ENCODE peak calls at places on chromosome 1, in nine cellular contexts. A, C, W, F, V, S, X, P and M are unnamed samples.

GRCh38 chr1:74481607-74482006 is 30.8 kb downstream of the LRRC53 start:
- DNase-seq in A (no peak), C (no peak), W (no peak), F (no peak), V (no peak), S (no peak), X (no peak), P (no peak), M (no peak)

GRCh38 chr1:66809736-66810326 is 8.8 kb upstream of the INSL5 start:
- DNase-seq in A (no peak), C (no peak), W (no peak), F (no peak), V (no peak), S (no peak), X (no peak), P (no peak), M (peak; percentile 79)

GRCh38 chr1:29653034-29653810 is 416.9 kb downstream of the PTPRU start:
- DNase-seq in A (no peak), C (no peak), W (no peak), F (no peak), V (no peak), S (no peak), X (no peak), P (no peak), M (no peak)

GRCh38 chr1:201885531-201886075 is 3.1 kb upstream of the SHISA4 start:
- DNase-seq in A (no peak), C (no peak), W (peak; percentile 46), F (no peak), V (no peak), S (peak; percentile 26), X (no peak), P (no peak), M (no peak)

GRCh38 chr1:187275346-187275745 is 446.6 kb downstream of the PLA2G4A start:
- DNase-seq in A (no peak), C (no peak), W (no peak), F (no peak), V (no peak), S (no peak), X (no peak), P (no peak), M (no peak)

GRCh38 chr1:1072849-1073742 is 1.0 kb downstream of the RNF223 start:
- DNase-seq in A (no peak), C (no peak), W (no peak), F (no peak), V (no peak), S (no peak), X (no peak), P (no peak), M (no peak)

GRCh38 chr1:16254263-16254948 is 17.4 kb upstream of the CPLANE2 start:
- DNase-seq in A (no peak), C (no peak), W (peak; percentile 73), F (no peak), V (no peak), S (no peak), X (no peak), P (no peak), M (peak; percentile 33)

GRCh38 chr1:98939471-98939870 is 65.2 kb downstream of the PLPPR5 start:
- DNase-seq in A (no peak), C (no peak), W (no peak), F (no peak), V (no peak), S (no peak), X (no peak), P (no peak), M (no peak)

GRCh38 chr1:169546087-169546995 is 39.9 kb downstream of the F5 start:
- DNase-seq in A (peak; percentile 42), C (peak; percentile 90), W (peak; percentile 90), F (no peak), V (peak; percentile 48), S (peak; percentile 65), X (peak; percentile 45), P (no peak), M (peak; percentile 68)

GRCh38 chr1:109884242-109884891 is 26.3 kb upstream of the CSF1 start:
- DNase-seq in A (no peak), C (no peak), W (no peak), F (no peak), V (no peak), S (no peak), X (no peak), P (no peak), M (no peak)

GRCh38 chr1:117632269-117633067 is 26.6 kb downstream of the TENT5C start:
- DNase-seq in A (peak; percentile 65), C (peak; percentile 19), W (peak; percentile 78), F (no peak), V (no peak), S (no peak), X (no peak), P (no peak), M (no peak)

GRCh38 chr1:63173161-63173560 is 149.2 kb upstream of the FOXD3 start:
- DNase-seq in A (no peak), C (no peak), W (no peak), F (no peak), V (no peak), S (no peak), X (no peak), P (no peak), M (no peak)

GRCh38 chr1:204997616-204998015 is 45.4 kb upstream of the CNTN2 start:
- DNase-seq in A (no peak), C (no peak), W (no peak), F (no peak), V (no peak), S (no peak), X (no peak), P (no peak), M (peak; percentile 6)

GRCh38 chr1:5223266-5223665 is 568.9 kb downstream of the AJAP1 start:
- DNase-seq in A (no peak), C (no peak), W (no peak), F (no peak), V (no peak), S (no peak), X (no peak), P (no peak), M (no peak)

GRCh38 chr1:52056937-52057231 is 789 bp downstream of the BTF3L4 start:
- DNase-seq in A (no peak), C (no peak), W (no peak), F (no peak), V (no peak), S (no peak), X (no peak), P (no peak), M (no peak)

GRCh38 chr1:111541721-111542120 is 38.3 kb upstream of the ADORA3 start:
- DNase-seq in A (no peak), C (peak; percentile 65), W (peak; percentile 69), F (no peak), V (no peak), S (no peak), X (no peak), P (no peak), M (peak; percentile 47)

GRCh38 chr1:30805301-30806003 is 47.9 kb upstream of the LAPTM5 start:
- DNase-seq in A (no peak), C (no peak), W (no peak), F (no peak), V (no peak), S (no peak), X (no peak), P (no peak), M (no peak)
- H3K4me3 ChIP-seq in A (no peak overlapping the region), C (no peak overlapping the region), W (no peak overlapping the region), F (no peak overlapping the region), V (no peak overlapping the region), S (no peak overlapping the region), X (no peak overlapping the region), P (no peak overlapping the region), M (no peak overlapping the region)

GRCh38 chr1:235315735-235316134 is 12.2 kb downstream of the ARID4B start:
- DNase-seq in A (no peak), C (no peak), W (no peak), F (no peak), V (no peak), S (no peak), X (no peak), P (no peak), M (no peak)

GRCh38 chr1:235319255-235319654 is 8.7 kb downstream of the ARID4B start:
- DNase-seq in A (no peak), C (no peak), W (no peak), F (no peak), V (no peak), S (no peak), X (no peak), P (no peak), M (no peak)

GRCh38 chr1:235315173-235315572 is 12.8 kb downstream of the ARID4B start:
- DNase-seq in A (no peak), C (no peak), W (no peak), F (no peak), V (no peak), S (no peak), X (no peak), P (no peak), M (no peak)

GRCh38 chr1:235313931-235314678 is 13.9 kb downstream of the ARID4B start:
- DNase-seq in A (no peak), C (no peak), W (no peak), F (no peak), V (no peak), S (no peak), X (no peak), P (no peak), M (peak; percentile 43)

GRCh38 chr1:235317179-235317578 is 10.8 kb downstream of the ARID4B start:
- DNase-seq in A (no peak), C (no peak), W (no peak), F (no peak), V (no peak), S (no peak), X (no peak), P (no peak), M (no peak)
- TF ChIP-seq CTCF in A (no peak), C (no peak), W (no peak), F (no peak), V (no peak), S (no peak), X (no peak), P (no peak), M (no peak)

DNA sequence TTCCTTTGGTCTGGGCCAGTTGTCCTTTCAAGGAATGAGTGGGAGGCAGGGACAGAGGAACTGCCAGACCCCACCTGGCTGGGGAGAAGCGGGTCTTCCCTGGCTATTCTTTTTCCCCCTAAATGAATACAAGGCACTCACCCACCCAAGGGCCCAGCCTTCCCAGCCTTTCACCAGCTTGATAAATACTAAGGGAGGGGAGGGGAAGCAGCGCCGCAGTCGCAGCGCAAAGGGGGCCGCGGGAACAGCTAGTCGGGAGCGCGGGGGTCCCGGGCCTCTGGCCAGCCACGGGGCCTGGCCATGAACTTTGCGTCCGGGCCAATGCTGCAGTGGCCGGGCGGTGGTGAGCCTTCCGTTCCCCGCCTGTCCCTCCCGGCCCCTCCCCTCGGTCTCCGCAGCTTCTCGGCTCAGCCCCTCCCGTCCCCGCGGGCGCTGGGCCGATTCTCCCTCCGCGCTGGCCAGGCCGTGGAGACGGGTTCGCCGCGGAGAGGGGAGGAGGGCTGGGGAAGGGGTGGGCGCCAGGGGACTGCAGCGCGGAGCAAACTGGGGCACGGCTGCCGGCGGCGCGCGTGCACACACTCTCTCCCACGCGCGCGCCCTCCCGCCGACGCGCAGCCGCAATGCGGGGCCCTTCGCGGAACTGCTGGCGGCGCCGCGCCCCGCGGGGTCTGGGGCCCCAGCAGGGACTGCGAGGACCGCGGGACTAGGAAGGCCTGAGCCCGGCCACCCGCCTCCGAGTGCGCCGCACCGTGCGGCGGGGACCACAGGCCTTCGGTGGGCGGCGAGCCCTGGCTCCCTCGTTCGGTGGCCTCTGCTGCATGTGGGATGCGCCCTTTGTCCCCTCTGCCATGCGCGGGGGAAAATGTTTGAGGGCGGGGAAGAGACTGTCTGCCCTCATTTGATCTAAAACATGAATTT is 91.0 kb upstream of the VAMP3 start:
- DNase-seq in A (no peak), C (peak; percentile 68), W (no peak), F (no peak), V (no peak), S (no peak), X (no peak), P (no peak), M (peak; percentile 53)
- H3K4me3 ChIP-seq in A (peak overlapping the region; percentile 51), C (peak overlapping the region; percentile 66), W (peak overlapping the region; percentile 65), F (peak overlapping the region; percentile 81), V (peak overlapping the region; percentile 80), S (peak overlapping the region; percentile 23), X (peak overlapping the region; percentile 64), P (peak overlapping the region; percentile 71), M (peak overlapping the region; percentile 60)

GRCh38 chr1:36856126-36856525 is 178.2 kb downstream of the GRIK3 start:
- DNase-seq in A (no peak), C (no peak), W (no peak), F (no peak), V (no peak), S (no peak), X (no peak), P (no peak), M (no peak)
- TF ChIP-seq CTCF in A (no peak), C (no peak), W (no peak), F (no peak), V (no peak), S (no peak), X (no peak), P (no peak), M (no peak)